ENCODE peak calls at places on chromosomes 13 and 19, in four cellular contexts. T, F, V and M are unnamed samples. For H3K4me1, the result is how much of the 10 kb centered on the place peaks cover.

GRCh38 chr19:15449620-15450527 is at the start of gene WIZ:
- DNase-seq in T (peak), F (peak), V (peak), M (peak)

GRCh38 chr13:107730835-107731234 is 484.5 kb downstream of the LIG4 start:
- DNase-seq in T (no peak), F (no peak), V (peak), M (no peak)

GRCh38 chr19:58395979-58396627 is 647 bp downstream of the RNF225 start:
- DNase-seq in T (no peak), F (no peak), V (no peak), M (no peak)

GRCh38 chr19:35379992-35380391 is 9.1 kb downstream of the GPR42 start:
- DNase-seq in T (no peak), F (no peak), V (no peak), M (no peak)

GRCh38 chr19:48403606-48404005 is 10.1 kb downstream of the GRIN2D start:
- DNase-seq in T (peak), F (peak), V (peak), M (peak)

GRCh38 chr13:30114586-30115256 is 192.6 kb downstream of the KATNAL1 start:
- DNase-seq in T (peak), F (peak), V (peak), M (peak)

GRCh38 chr13:22357132-22357531 is 686.3 kb downstream of the FGF9 start:
- DNase-seq in T (no peak), F (no peak), V (no peak), M (no peak)

GRCh38 chr13:30138511-30138910 is 168.8 kb downstream of the KATNAL1 start:
- DNase-seq in T (no peak), F (no peak), V (no peak), M (no peak)

GRCh38 chr13:66618702-66619101 is 611.4 kb downstream of the PCDH9 start:
- DNase-seq in T (peak), F (no peak), V (peak), M (peak)

GRCh38 chr19:31231181-31231580 is 118.1 kb downstream of the TSHZ3 start:
- DNase-seq in T (no peak), F (no peak), V (no peak), M (no peak)

GRCh38 chr13:113092776-113093579 is 12.6 kb upstream of the F7 start:
- DNase-seq in T (no peak), F (no peak), V (no peak), M (no peak)

GRCh38 chr19:22914646-22915045 is 82.6 kb downstream of the ZNF723 start:
- DNase-seq in T (no peak), F (no peak), V (no peak), M (no peak)

DNA sequence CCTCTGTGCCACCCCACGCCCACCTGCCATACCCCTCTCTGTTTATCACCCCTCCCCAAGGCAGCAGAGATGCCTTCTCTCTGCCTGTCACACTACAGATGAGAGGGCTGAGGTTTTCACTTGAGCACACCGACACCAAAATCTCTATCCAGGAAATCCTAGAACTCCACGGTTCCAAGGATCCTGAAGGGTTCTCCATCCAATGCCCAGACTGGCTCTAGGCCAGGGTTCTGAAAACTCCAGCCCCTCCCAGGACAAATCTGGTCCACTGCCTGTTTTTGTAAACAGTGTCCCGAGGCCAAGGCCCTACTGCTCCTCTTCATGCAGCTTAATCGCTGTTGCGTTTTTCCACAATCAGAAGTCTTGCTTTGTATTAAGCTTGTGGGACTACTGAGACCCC is 20.1 kb downstream of the TLE2 start:
- DNase-seq in T (no peak), F (no peak), V (no peak), M (no peak)
- H3K4me1 ChIP-seq in T (under half), F (under half), V (under half), M (under half)

GRCh38 chr13:20848944-20849343 is 53.6 kb downstream of the XPO4 start:
- DNase-seq in T (no peak), F (no peak), V (no peak), M (no peak)

GRCh38 chr13:20847298-20847697 is 55.2 kb downstream of the XPO4 start:
- DNase-seq in T (no peak), F (no peak), V (no peak), M (no peak)

GRCh38 chr13:20848203-20848602 is 54.3 kb downstream of the XPO4 start:
- DNase-seq in T (no peak), F (no peak), V (no peak), M (no peak)

GRCh38 chr13:20856650-20857049 is 45.9 kb downstream of the XPO4 start:
- DNase-seq in T (no peak), F (no peak), V (no peak), M (no peak)

GRCh38 chr13:20851844-20852402 is 50.6 kb downstream of the XPO4 start:
- DNase-seq in T (no peak), F (peak), V (no peak), M (no peak)
- H3K4me1 ChIP-seq in T (under half), F (under half), V (under half), M (under half)

DNA sequence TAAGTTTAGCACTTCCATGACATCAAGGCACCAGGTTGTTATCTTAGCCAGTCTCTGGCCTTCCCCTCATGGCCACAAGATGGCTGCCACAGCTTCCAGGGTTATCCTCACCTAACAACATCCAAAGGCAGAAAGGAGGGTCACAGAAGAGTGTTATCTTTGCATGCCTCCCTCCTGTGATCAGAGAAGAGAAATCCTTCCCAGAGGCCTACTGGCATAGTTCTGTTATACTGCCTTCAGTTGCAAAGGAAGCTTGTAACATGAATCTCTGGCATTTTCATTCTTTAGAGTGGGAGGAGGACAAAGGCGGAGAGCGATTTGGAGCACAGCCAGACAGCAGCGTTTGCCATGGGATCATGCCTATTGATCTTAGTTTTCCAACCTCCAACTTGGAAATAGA is 135.6 kb downstream of the DNAJC15 start:
- DNase-seq in T (no peak), F (no peak), V (peak), M (no peak)
- H3K4me1 ChIP-seq in T (under half), F (under half), V (under half), M (under half)

DNA sequence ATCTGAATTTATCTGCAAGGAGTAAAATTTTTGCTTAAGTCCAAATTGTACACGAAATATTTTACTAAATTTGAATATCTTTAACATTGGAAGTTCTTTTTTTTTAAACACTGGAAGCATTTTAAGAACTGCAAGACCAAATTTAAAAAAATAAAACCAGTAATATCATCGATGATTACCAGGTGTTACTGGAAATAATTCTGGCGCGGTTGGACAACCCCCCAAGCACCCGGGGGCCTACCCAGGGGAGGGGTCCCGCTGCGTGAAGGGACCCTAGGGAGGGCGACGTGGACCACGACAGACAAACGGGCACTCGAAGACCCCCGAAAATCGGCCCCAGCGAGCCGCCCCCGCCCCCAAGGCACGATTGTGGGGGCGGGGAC is 12.6 kb upstream of the JSRP1 start:
- DNase-seq in T (no peak), F (no peak), V (no peak), M (no peak)
- H3K4me1 ChIP-seq in T (half or more), F (half or more), V (under half), M (under half)

GRCh38 chr13:45335397-45336024 is 5.5 kb downstream of the TPT1 start:
- DNase-seq in T (no peak), F (no peak), V (no peak), M (no peak)
- H3K4me1 ChIP-seq in T (half or more), F (half or more), V (half or more), M (half or more)

GRCh38 chr19:17854061-17854460 is 5.6 kb upstream of the RPL18A start:
- DNase-seq in T (no peak), F (no peak), V (no peak), M (no peak)

GRCh38 chr19:17843908-17844490 is 3.8 kb downstream of the JAK3 start:
- DNase-seq in T (no peak), F (no peak), V (no peak), M (no peak)

GRCh38 chr19:17847538-17848366 is at the start of gene JAK3:
- DNase-seq in T (peak), F (peak), V (peak), M (no peak)

GRCh38 chr19:17846146-17846545 is 1.6 kb downstream of the JAK3 start:
- DNase-seq in T (no peak), F (no peak), V (no peak), M (no peak)

DNA sequence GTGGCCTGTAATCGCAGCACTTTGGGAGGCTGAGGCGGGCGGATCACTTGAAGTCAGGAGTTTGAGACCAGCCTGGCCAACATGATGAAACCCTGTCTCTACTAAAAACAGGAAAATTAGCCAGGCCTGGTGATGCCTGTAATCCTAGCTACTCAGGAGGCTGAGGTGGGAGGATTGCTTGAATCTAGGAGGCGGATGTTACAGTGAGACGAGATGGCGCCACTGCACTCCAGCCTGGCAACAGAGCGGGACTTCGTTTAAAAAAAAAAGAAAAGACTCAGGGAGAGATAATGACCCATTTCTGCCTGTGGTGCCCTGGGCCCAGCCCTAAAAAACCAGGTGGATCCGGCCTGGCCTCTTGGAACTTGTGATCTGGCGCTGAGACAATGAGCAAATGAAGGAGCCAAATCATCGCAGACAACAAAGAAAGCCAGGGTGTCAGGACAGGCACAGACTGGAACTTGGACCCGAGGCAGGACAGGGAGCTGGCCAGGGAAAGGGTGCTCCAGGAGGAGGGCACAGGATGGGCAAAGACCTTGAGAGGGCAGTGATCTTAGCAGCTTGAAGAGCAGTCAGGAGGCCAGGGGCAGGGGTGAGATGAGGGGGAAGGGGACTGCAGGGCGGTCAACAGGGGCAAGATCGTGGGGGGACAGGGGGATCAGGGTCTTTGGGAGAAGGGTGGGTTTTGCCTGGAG is 963 bp upstream of the JAK3 start:
- DNase-seq in T (no peak), F (no peak), V (no peak), M (no peak)
- H3K4me1 ChIP-seq in T (under half), F (under half), V (under half), M (under half)